ENCODE peak calls at places on chromosome 5, in eight cellular contexts. V is neuronal stem cell; T is right atrium auricular region; J is pancreas; N is H9; U is Peyer's patch; L is left ventricle myocardium inferior; W is CD4-positive, CD25-positive, alpha-beta regulatory T cell. G is an unnamed sample.
A peak's percentile ranks its signal among the peaks of the same experiment; 100 is the strongest.

GRCh38 chr5:143311428-143311827 is 92.1 kb downstream of the NR3C1 start:
- DNase-seq in V (no peak), T (no peak), J (no peak), N (no peak), U (no peak), L (no peak), W (peak; percentile 3), G (no peak)

GRCh38 chr5:89755024-89755423 is 654.5 kb downstream of the CETN3 start:
- DNase-seq in V (no peak), T (no peak), J (no peak), N (no peak), U (no peak), L (no peak), W (no peak), G (no peak)

GRCh38 chr5:16489322-16489791 is 23.8 kb upstream of the ZNF622 start:
- DNase-seq in V (no peak), T (no peak), J (no peak), N (no peak), U (no peak), L (no peak), W (peak; percentile 29), G (no peak)

GRCh38 chr5:122252319-122252718 is 59.7 kb upstream of the SNCAIP start:
- DNase-seq in V (no peak), T (no peak), J (no peak), N (no peak), U (no peak), L (no peak), W (no peak), G (no peak)

GRCh38 chr5:98839469-98840383 is 66.3 kb downstream of the RGMB start:
- DNase-seq in V (no peak), T (no peak), J (no peak), N (peak; percentile 49), U (no peak), L (no peak), W (peak; percentile 22), G (no peak)

GRCh38 chr5:172350212-172351181 is 66.9 kb upstream of the UBTD2 start:
- DNase-seq in V (no peak), T (no peak), J (peak; percentile 34), N (no peak), U (no peak), L (no peak), W (no peak), G (no peak)

GRCh38 chr5:157528036-157528632 is 47.4 kb downstream of the ADAM19 start:
- DNase-seq in V (no peak), T (no peak), J (no peak), N (peak; percentile 46), U (peak; percentile 43), L (peak; percentile 20), W (no peak), G (no peak)

GRCh38 chr5:17441351-17441750 is 56.7 kb upstream of the TAF11L2 start:
- DNase-seq in V (no peak), T (no peak), J (no peak), N (no peak), U (no peak), L (no peak), W (no peak), G (no peak)

GRCh38 chr5:102090770-102091169 is 205.3 kb downstream of the SLCO4C1 start:
- DNase-seq in V (peak; percentile 41), T (no peak), J (no peak), N (no peak), U (no peak), L (no peak), W (no peak), G (peak; percentile 83)

GRCh38 chr5:148966348-148966747 is 96.5 kb downstream of the SH3TC2 start:
- DNase-seq in V (no peak), T (no peak), J (no peak), N (no peak), U (no peak), L (no peak), W (no peak), G (peak; percentile 87)

GRCh38 chr5:122183098-122183794 is 53.9 kb downstream of the ZNF474 start:
- DNase-seq in V (no peak), T (peak; percentile 88), J (peak; percentile 23), N (no peak), U (peak; percentile 48), L (peak; percentile 75), W (no peak), G (no peak)

GRCh38 chr5:163261647-163262269 is 175.6 kb upstream of the CCNG1 start:
- DNase-seq in V (no peak), T (no peak), J (no peak), N (no peak), U (no peak), L (no peak), W (no peak), G (no peak)

GRCh38 chr5:141507387-141508091 is 18.7 kb downstream of the PCDHGC5 start:
- DNase-seq in V (no peak), T (no peak), J (no peak), N (no peak), U (no peak), L (peak; percentile 61), W (no peak), G (peak; percentile 27)

GRCh38 chr5:17061973-17062470 is 125.9 kb upstream of the MYO10 start:
- DNase-seq in V (no peak), T (no peak), J (peak; percentile 15), N (peak; percentile 39), U (no peak), L (peak; percentile 16), W (no peak), G (no peak)

GRCh38 chr5:173794901-173795416 is 93.2 kb upstream of the CPEB4 start:
- DNase-seq in V (no peak), T (no peak), J (no peak), N (no peak), U (no peak), L (no peak), W (no peak), G (no peak)

GRCh38 chr5:61624966-61625681 is 293.1 kb downstream of the ZSWIM6 start:
- DNase-seq in V (no peak), T (no peak), J (no peak), N (no peak), U (no peak), L (no peak), W (no peak), G (no peak)

GRCh38 chr5:167261309-167262100 is 1029.9 kb upstream of the WWC1 start:
- DNase-seq in V (no peak), T (no peak), J (no peak), N (peak; percentile 36), U (no peak), L (no peak), W (no peak), G (no peak)

GRCh38 chr5:136090319-136090718 is 42.3 kb upstream of the SMAD5 start:
- DNase-seq in V (no peak), T (no peak), J (no peak), N (no peak), U (no peak), L (no peak), W (no peak), G (no peak)

GRCh38 chr5:127696688-127697087 is 6.5 kb upstream of the CCDC192 start:
- DNase-seq in V (no peak), T (no peak), J (no peak), N (no peak), U (no peak), L (no peak), W (no peak), G (no peak)
- H3K27ac ChIP-seq in V (no peak overlapping the region), T (no peak overlapping the region), J (no peak overlapping the region), N (no peak overlapping the region), U (no peak overlapping the region), L (no peak overlapping the region), W (no peak overlapping the region), G (no peak overlapping the region)

DNA sequence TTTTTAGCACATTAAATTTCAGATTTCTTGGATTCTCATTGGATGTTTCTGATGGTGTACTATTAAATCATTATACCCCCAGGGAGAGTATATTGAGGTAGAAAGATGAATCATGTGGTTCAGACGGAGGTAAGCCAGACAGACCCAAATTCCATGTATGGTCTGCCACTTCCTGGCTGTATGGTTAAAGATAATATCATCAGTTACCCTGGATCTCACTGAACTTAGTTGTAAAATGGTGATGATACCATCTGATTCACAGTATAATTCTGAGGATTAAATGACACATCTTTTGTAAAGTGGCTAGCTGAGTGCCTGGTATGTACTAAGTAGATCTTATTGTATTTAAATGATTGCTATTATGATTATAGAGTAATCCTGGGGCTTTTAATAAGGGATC is 9.3 kb downstream of the SLC27A6 start:
- DNase-seq in V (no peak), T (no peak), J (no peak), N (no peak), U (no peak), L (no peak), W (no peak), G (no peak)
- H3K27ac ChIP-seq in V (no peak overlapping the region), T (no peak overlapping the region), J (no peak overlapping the region), N (no peak overlapping the region), U (no peak overlapping the region), L (no peak overlapping the region), W (no peak overlapping the region), G (no peak overlapping the region)

DNA sequence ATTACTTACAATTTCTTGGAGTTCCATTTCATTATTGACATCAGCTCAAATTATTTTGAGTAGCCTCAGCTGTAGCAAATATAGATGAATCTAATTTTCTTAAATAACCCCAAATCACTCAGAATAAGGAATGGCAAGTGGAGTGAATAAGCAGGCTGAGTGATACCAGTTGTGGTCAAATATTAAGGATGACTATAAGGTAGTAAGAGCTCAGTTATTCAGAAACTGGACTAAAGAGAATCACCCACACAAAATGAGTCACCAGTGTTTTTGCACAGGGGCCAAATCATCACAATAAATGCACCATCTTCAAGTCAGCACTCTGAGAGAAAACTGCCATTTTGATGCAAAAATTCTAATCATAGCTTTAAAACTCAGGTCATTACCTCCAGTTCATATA is 128.9 kb upstream of the TARS1 start:
- DNase-seq in V (no peak), T (no peak), J (no peak), N (no peak), U (no peak), L (no peak), W (no peak), G (no peak)
- H3K27ac ChIP-seq in V (no peak overlapping the region), T (no peak overlapping the region), J (no peak overlapping the region), N (no peak overlapping the region), U (no peak overlapping the region), L (no peak overlapping the region), W (no peak overlapping the region), G (no peak overlapping the region)

DNA sequence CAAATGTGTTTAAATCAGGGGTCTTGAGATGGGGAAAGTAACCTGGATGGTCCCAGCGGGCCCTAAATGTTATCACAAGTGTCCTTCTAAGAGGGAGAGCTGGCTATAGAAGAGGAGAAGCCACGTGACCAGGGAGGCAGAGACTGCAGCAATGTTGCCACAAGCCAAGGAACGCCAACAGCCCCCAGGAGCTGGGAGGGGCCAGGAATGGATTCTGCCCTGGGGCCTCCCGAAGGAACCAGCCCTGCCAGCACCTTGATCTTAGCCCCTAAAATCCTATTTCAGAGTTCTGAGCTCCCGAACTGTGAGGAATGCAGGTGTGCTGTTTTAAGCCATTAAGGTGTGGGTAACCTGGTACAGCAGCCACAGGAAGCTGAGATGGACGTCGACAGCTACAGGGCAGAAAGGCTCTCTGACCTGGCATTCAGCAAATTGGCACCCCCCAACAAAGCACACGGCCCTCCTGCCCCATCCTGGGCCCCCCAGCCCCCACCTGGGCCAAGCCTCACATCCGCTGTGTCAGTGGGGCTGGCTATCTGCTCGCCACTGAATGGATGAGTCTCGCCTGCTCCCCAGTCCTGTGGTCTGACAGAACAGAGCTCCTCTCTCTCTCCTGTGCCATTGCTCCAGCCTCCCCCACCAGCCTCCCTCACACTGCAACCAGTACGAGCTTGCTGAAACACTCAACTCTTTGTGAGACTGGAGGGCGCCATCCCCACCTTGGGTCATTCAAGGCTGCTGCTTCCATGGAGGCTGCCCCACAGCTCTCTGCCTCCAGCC is 78.8 kb downstream of the ADAMTS2 start:
- DNase-seq in V (no peak), T (peak; percentile 58), J (no peak), N (no peak), U (peak; percentile 39), L (peak; percentile 11), W (no peak), G (no peak)
- H3K27ac ChIP-seq in V (no peak overlapping the region), T (peak overlapping the region; percentile 53), J (no peak overlapping the region), N (no peak overlapping the region), U (peak overlapping the region; percentile 81), L (peak overlapping the region; percentile 68), W (no peak overlapping the region), G (no peak overlapping the region)

GRCh38 chr5:116724971-116725370 is 150.3 kb upstream of the SEMA6A start:
- DNase-seq in V (no peak), T (no peak), J (no peak), N (no peak), U (no peak), L (no peak), W (no peak), G (no peak)
- H3K27ac ChIP-seq in V (no peak overlapping the region), T (no peak overlapping the region), J (no peak overlapping the region), N (no peak overlapping the region), U (no peak overlapping the region), L (no peak overlapping the region), W (no peak overlapping the region), G (no peak overlapping the region)

G was measured in SJCRH30.